ENCODE peak calls at places on chromosomes 2 and 18, in seven cellular contexts. J is IMR-90, K is trophoblast cell, H is H9, R is mesenchymal stem cell, F is mesendoderm, G is H1. V is an unnamed sample.

GRCh38 chr18:44819944-44820510 is 139.3 kb downstream of the SETBP1 start:
- DNase-seq in R (no peak), K (no peak), J (no peak), F (peak; percentile 43), H (no peak), G (no peak), V (no peak)

GRCh38 chr2:1868683-1869141 is 124.4 kb upstream of the PXDN start:
- DNase-seq in R (no peak), H (no peak), J (no peak), K (no peak), F (peak; percentile 41), G (no peak), V (peak; percentile 23)

GRCh38 chr2:239927424-239927981 is 97.6 kb downstream of the NDUFA10 start:
- DNase-seq in G (no peak), J (peak; percentile 93), K (peak; percentile 40), R (peak; percentile 63), H (peak; percentile 31), F (peak; percentile 28), V (no peak)

GRCh38 chr2:237546040-237546875 is 20.1 kb upstream of the PRLH start:
- DNase-seq in J (no peak), H (no peak), G (no peak), F (peak; percentile 85), K (peak; percentile 65), R (no peak), V (no peak)

GRCh38 chr2:69594341-69594740 is 49.2 kb downstream of the AAK1 start:
- DNase-seq in G (no peak), R (peak; percentile 30), J (peak; percentile 51), H (no peak), F (no peak), K (peak; percentile 48), V (no peak)

GRCh38 chr2:10271946-10272345 is 30.8 kb upstream of the HPCAL1 start:
- DNase-seq in J (no peak), K (no peak), G (no peak), F (no peak), R (no peak), H (no peak), V (no peak)

GRCh38 chr2:101566632-101567228 is 91.8 kb upstream of the RFX8 start:
- DNase-seq in F (no peak), K (peak; percentile 39), R (no peak), J (no peak), H (no peak), G (no peak), V (no peak)

GRCh38 chr2:183059561-183059960 is 19.0 kb upstream of the DUSP19 start:
- DNase-seq in F (no peak), G (no peak), J (peak; percentile 89), R (peak; percentile 82), H (no peak), K (no peak), V (no peak)

DNA sequence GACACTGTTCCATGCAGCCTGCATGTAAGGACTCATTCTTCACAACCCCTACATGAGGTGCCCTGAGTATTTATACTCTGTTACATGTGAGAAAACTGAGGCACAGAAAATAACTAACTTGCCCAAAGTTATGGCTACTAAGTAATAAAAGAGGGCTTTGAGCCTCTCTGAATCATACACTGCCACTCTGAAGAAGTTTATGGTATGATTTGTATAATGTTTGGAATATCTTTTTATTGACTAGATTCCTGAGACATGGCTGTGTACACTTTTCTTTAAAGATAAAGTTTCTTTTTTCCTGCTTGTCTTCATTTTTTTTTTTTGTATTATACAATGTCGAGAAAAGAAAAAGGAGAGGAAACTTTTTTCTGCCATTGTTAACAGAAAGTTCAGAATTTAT is 723.1 kb upstream of the DDX18 start:
- DNase-seq in H (no peak), R (no peak), J (no peak), F (no peak), K (no peak), G (no peak), V (no peak)
- H4K8ac ChIP-seq in H (no peak overlapping the region), R (no peak overlapping the region), J (no peak overlapping the region), F (no peak overlapping the region), K (no peak overlapping the region), G (no peak overlapping the region), V (no peak overlapping the region)

DNA sequence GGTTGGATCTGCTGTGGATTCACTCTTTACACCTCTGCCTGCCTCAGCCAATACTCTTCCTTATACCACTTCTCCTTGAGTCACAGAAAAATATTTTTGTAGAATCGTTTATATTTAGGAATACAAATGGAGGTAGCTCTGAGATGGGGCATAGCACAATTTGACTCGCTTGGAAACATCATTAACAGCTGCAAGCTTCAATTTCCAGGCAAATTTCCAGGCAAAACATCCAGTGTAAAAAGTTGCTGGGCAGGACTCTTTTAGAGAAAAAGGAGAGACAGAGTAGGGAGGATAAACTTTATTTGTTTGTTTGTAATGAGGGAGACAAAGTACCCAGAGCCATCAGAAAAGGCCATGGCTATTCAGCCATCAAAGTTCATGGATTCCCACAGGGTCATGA is 74.4 kb upstream of the SOX11 start:
- DNase-seq in J (no peak), R (no peak), F (no peak), G (no peak), H (no peak), K (no peak), V (no peak)
- H4K8ac ChIP-seq in J (no peak overlapping the region), R (no peak overlapping the region), F (no peak overlapping the region), G (no peak overlapping the region), H (no peak overlapping the region), K (no peak overlapping the region), V (no peak overlapping the region)

GRCh38 chr2:152201466-152201830 is 25.9 kb upstream of the STAM2 start:
- DNase-seq in R (no peak), J (no peak), K (peak; percentile 58), G (no peak), F (no peak), H (no peak), V (no peak)

GRCh38 chr2:152200562-152201465 is 25.3 kb upstream of the STAM2 start:
- DNase-seq in G (peak; percentile 41), H (peak; percentile 88), R (peak; percentile 96), J (peak; percentile 98), K (peak; percentile 99), F (peak; percentile 86), V (no peak)

GRCh38 chr2:152200101-152200500 is 24.5 kb upstream of the STAM2 start:
- DNase-seq in K (peak; percentile 25), G (no peak), R (no peak), F (no peak), H (no peak), J (peak; percentile 8), V (no peak)

GRCh38 chr2:152198499-152198898 is 22.9 kb upstream of the STAM2 start:
- DNase-seq in H (peak; percentile 27), G (no peak), F (peak; percentile 49), R (no peak), K (no peak), J (no peak), V (no peak)
- H4K8ac ChIP-seq in H (no peak overlapping the region), G (no peak overlapping the region), F (no peak overlapping the region), R (no peak overlapping the region), K (no peak overlapping the region), J (no peak overlapping the region), V (no peak overlapping the region)

GRCh38 chr2:214601852-214602251 is 191.0 kb downstream of the VWC2L start:
- DNase-seq in J (no peak), H (no peak), K (no peak), R (no peak), G (no peak), F (no peak), V (no peak)

GRCh38 chr2:214607051-214607450 is 196.2 kb downstream of the VWC2L start:
- DNase-seq in G (no peak), R (peak; percentile 33), F (no peak), K (no peak), H (no peak), J (peak; percentile 13), V (no peak)

DNA sequence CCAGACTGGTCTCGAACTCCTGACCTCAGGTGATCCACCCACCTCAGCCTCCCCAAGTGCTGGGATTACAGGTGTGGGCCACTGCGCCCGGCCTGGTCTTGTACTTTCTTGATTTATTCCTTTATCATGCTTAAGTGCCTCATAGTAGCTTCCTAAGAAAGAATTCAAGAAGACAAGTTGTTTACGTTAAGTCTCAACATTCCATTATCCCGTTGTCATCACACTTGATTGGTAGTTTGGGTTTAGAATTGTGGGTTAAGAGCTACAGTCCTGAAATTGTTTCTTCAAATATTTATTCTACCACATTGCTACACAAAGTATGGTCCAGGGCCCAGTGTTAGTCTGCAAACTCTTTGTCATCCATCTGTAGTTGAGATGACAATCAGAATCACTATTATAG is 194.0 kb downstream of the VWC2L start:
- DNase-seq in H (no peak), G (peak; percentile 41), R (peak; percentile 76), F (peak; percentile 79), J (peak; percentile 85), K (no peak), V (no peak)
- H4K8ac ChIP-seq in H (no peak overlapping the region), G (no peak overlapping the region), R (no peak overlapping the region), F (no peak overlapping the region), J (no peak overlapping the region), K (no peak overlapping the region), V (no peak overlapping the region)

GRCh38 chr2:203492965-203493364 is 42.1 kb downstream of the RAPH1 start:
- DNase-seq in R (peak; percentile 21), H (no peak), F (no peak), K (no peak), G (no peak), J (peak; percentile 32), V (no peak)
- H4K8ac ChIP-seq in R (no peak overlapping the region), H (no peak overlapping the region), F (no peak overlapping the region), K (no peak overlapping the region), G (no peak overlapping the region), J (no peak overlapping the region), V (no peak overlapping the region)

DNA sequence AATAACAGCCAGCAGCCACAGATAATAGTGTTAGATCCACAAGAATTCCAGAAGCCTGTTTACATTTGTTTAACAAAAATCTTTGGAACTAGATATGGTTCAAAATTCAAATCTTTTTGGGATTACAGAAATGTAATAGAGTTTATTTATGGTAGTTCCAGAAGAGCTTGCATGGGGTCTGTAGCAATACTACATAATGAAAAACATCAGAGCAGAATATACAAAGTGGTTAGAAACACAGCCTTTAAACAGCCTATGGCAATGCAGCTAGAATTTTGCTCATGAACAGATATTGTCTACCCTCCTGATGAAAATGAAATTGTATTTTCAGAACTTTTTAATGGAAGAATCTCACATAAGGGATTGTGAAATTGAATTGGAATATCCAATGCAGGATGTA is 179.0 kb downstream of the RDH14 start:
- DNase-seq in F (no peak), J (no peak), H (no peak), K (no peak), G (no peak), R (no peak), V (no peak)
- H4K8ac ChIP-seq in F (no peak overlapping the region), J (no peak overlapping the region), H (no peak overlapping the region), K (no peak overlapping the region), G (no peak overlapping the region), R (no peak overlapping the region), V (no peak overlapping the region)

DNA sequence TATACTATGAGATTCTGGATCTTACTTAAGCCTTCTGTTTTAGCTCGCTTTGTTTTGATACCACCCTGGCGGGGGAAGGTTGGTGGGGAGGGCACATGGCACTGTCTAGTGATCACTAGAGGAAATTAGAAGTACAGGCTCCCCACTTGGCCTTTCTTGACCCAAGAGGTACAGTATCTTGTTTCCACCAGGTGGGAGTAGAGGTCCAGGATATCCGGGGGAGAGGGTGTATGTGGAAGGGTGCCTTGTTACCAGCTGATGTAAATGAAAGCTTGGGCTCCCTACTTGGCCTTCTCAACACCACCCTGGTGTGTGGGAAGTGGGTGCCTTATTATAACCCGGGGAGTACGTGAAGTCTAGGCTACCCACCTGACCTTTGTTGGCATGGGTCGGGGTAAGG is 7.5 kb downstream of the GALNT1 start:
- DNase-seq in H (peak; percentile 65), K (no peak), R (no peak), G (peak; percentile 46), F (peak; percentile 86), J (no peak), V (no peak)
- H4K8ac ChIP-seq in H (no peak overlapping the region), K (no peak overlapping the region), R (no peak overlapping the region), G (no peak overlapping the region), F (no peak overlapping the region), J (no peak overlapping the region), V (no peak overlapping the region)

V was measured in neuronal stem cell.